ENCODE peak calls at places on chromosomes 13 and 19, in ten cellular contexts. P, D, B, R, M, F, I, Y, N and T are unnamed samples.

GRCh38 chr13:41652735-41653361 is 195.5 kb downstream of the RGCC start:
- DNase-seq in P (peak), D (peak), B (peak), R (peak), M (peak), F (no peak), I (peak), Y (no peak), N (no peak), T (no peak)

GRCh38 chr19:18417250-18418033 is 1.8 kb upstream of the SSBP4 start:
- DNase-seq in P (peak), D (no peak), B (peak), R (peak), M (no peak), F (peak), I (no peak), Y (no peak), N (no peak), T (no peak)

GRCh38 chr19:2089001-2089711 is 7.0 kb downstream of the MOB3A start:
- DNase-seq in P (no peak), D (no peak), B (no peak), R (no peak), M (no peak), F (no peak), I (peak), Y (no peak), N (no peak), T (peak)

GRCh38 chr19:54137913-54138776 is 583 bp downstream of the CNOT3 start:
- DNase-seq in P (no peak), D (no peak), B (peak), R (no peak), M (no peak), F (no peak), I (no peak), Y (no peak), N (no peak), T (no peak)

GRCh38 chr13:98598043-98598442 is 21.1 kb upstream of the STK24 start:
- DNase-seq in P (no peak), D (no peak), B (no peak), R (no peak), M (no peak), F (no peak), I (no peak), Y (no peak), N (no peak), T (no peak)

GRCh38 chr19:38564981-38565685 is 52.6 kb downstream of the MAP4K1 start:
- DNase-seq in P (no peak), D (no peak), B (peak), R (no peak), M (no peak), F (no peak), I (no peak), Y (no peak), N (peak), T (no peak)

GRCh38 chr19:14577885-14578427 is 4.9 kb upstream of the CLEC17A start:
- DNase-seq in P (peak), D (no peak), B (no peak), R (no peak), M (no peak), F (no peak), I (no peak), Y (no peak), N (no peak), T (peak)

GRCh38 chr19:16851031-16851712 is 22.0 kb downstream of the SIN3B start:
- DNase-seq in P (no peak), D (no peak), B (no peak), R (no peak), M (no peak), F (peak), I (no peak), Y (no peak), N (no peak), T (no peak)

GRCh38 chr13:101627556-101627943 is 175.1 kb downstream of the ITGBL1 start:
- DNase-seq in P (no peak), D (no peak), B (no peak), R (no peak), M (no peak), F (no peak), I (no peak), Y (no peak), N (no peak), T (no peak)

GRCh38 chr19:57053401-57053800 is 66.4 kb upstream of the USP29 start:
- DNase-seq in P (no peak), D (peak), B (no peak), R (no peak), M (no peak), F (no peak), I (no peak), Y (no peak), N (no peak), T (no peak)

GRCh38 chr13:61664821-61665705 is 249.4 kb upstream of the PCDH20 start:
- DNase-seq in P (no peak), D (no peak), B (peak), R (no peak), M (no peak), F (no peak), I (no peak), Y (no peak), N (no peak), T (no peak)

GRCh38 chr19:12555456-12555930 is 4.2 kb upstream of the ZNF564 start:
- DNase-seq in P (no peak), D (no peak), B (no peak), R (no peak), M (no peak), F (no peak), I (no peak), Y (no peak), N (no peak), T (no peak)

GRCh38 chr13:110914293-110915056 is 394 bp downstream of the ANKRD10 start:
- DNase-seq in P (peak), D (peak), B (peak), R (peak), M (no peak), F (no peak), I (no peak), Y (peak), N (peak), T (peak)

GRCh38 chr13:101941095-101941777 is 460.6 kb downstream of the FGF14 start:
- DNase-seq in P (no peak), D (no peak), B (no peak), R (no peak), M (no peak), F (no peak), I (no peak), Y (no peak), N (no peak), T (no peak)

GRCh38 chr13:22012676-22013075 is 341.8 kb downstream of the FGF9 start:
- DNase-seq in P (no peak), D (no peak), B (no peak), R (no peak), M (no peak), F (no peak), I (no peak), Y (no peak), N (no peak), T (no peak)

GRCh38 chr19:8451885-8452284 is 7.1 kb downstream of the HNRNPM start:
- DNase-seq in P (peak), D (no peak), B (peak), R (no peak), M (no peak), F (peak), I (peak), Y (no peak), N (no peak), T (no peak)